ENCODE peak calls at places on chromosomes 3 and 15, in eight cellular contexts. V, Z, X, S, J, W, M and C are unnamed samples. For H3K9me3, the result is how much of the 10 kb centered on the place peaks cover.

GRCh38 chr3:42262525-42262924 is 3.5 kb downstream of the CCK start:
- DNase-seq in Z (no peak), W (no peak), S (no peak), X (peak), V (no peak), M (no peak), J (no peak), C (peak)

GRCh38 chr3:113329757-113330156 is 111.5 kb downstream of the CFAP44 start:
- DNase-seq in V (no peak), X (peak), W (peak), J (no peak), M (no peak), Z (no peak), S (no peak), C (no peak)

GRCh38 chr15:100601158-100601557 is 826 bp downstream of the LINS1 start:
- DNase-seq in S (no peak), J (no peak), X (no peak), V (no peak), Z (no peak), W (peak), M (no peak), C (no peak)

GRCh38 chr15:81294501-81294850 is 29.5 kb downstream of the STARD5 start:
- DNase-seq in S (no peak), M (no peak), V (peak), J (no peak), X (no peak), W (no peak), Z (no peak), C (no peak)

GRCh38 chr15:67188551-67189218 is 65.8 kb downstream of the AAGAB start:
- DNase-seq in V (peak), Z (no peak), J (no peak), W (peak), X (peak), M (peak), S (no peak), C (no peak)

GRCh38 chr3:46212101-46212500 is 4.0 kb upstream of the CCR1 start:
- DNase-seq in S (no peak), X (no peak), W (no peak), Z (no peak), M (no peak), J (no peak), V (no peak), C (no peak)

GRCh38 chr3:114899186-114899931 is 247.7 kb downstream of the ZBTB20 start:
- DNase-seq in Z (no peak), W (no peak), V (no peak), X (no peak), M (no peak), S (peak), J (peak), C (no peak)

GRCh38 chr15:70507772-70508351 is 255.5 kb downstream of the UACA start:
- DNase-seq in W (peak), J (no peak), M (no peak), S (no peak), X (peak), V (no peak), Z (no peak), C (no peak)

GRCh38 chr3:139434764-139435291 is 41.5 kb downstream of the RBP2 start:
- DNase-seq in M (no peak), Z (no peak), X (peak), S (no peak), V (no peak), W (peak), J (no peak), C (peak)

GRCh38 chr3:159762238-159762637 is 226.4 kb upstream of the IL12A start:
- DNase-seq in X (no peak), M (no peak), J (no peak), V (no peak), Z (no peak), W (no peak), S (no peak), C (no peak)

GRCh38 chr15:44286814-44287555 is 1.5 kb upstream of the GOLM2 start:
- DNase-seq in W (peak), Z (no peak), M (no peak), S (no peak), V (no peak), X (no peak), J (no peak), C (no peak)

GRCh38 chr15:89129123-89129815 is 41.0 kb downstream of the ABHD2 start:
- DNase-seq in J (no peak), V (peak), X (peak), S (peak), W (peak), Z (peak), M (no peak), C (peak)

GRCh38 chr3:193040836-193041672 is 123.4 kb upstream of the MB21D2 start:
- DNase-seq in X (peak), V (no peak), Z (no peak), J (no peak), W (peak), M (no peak), S (no peak), C (no peak)

GRCh38 chr3:16286672-16287604 is 21.9 kb downstream of the OXNAD1 start:
- DNase-seq in J (no peak), S (no peak), M (no peak), X (no peak), W (peak), Z (no peak), V (no peak), C (no peak)

GRCh38 chr3:186929676-186930075 is 650 bp upstream of the ST6GAL1 start:
- DNase-seq in M (no peak), V (no peak), W (no peak), S (no peak), X (no peak), J (no peak), Z (no peak), C (no peak)

GRCh38 chr3:122956685-122957455 is 70.7 kb downstream of the SEMA5B start:
- DNase-seq in J (no peak), S (no peak), M (no peak), Z (no peak), W (no peak), V (peak), X (no peak), C (no peak)

GRCh38 chr3:155217591-155217990 is 75.9 kb downstream of the STRIT1 start:
- DNase-seq in S (no peak), J (no peak), V (no peak), W (peak), X (peak), M (no peak), Z (no peak), C (no peak)

GRCh38 chr3:182508896-182509295 is 284.4 kb upstream of the ATP11B start:
- DNase-seq in J (no peak), V (no peak), Z (no peak), S (no peak), X (no peak), M (no peak), W (no peak), C (no peak)

GRCh38 chr3:21326704-21327103 is 424.3 kb downstream of the ZNF385D start:
- DNase-seq in J (no peak), S (no peak), W (peak), M (no peak), X (peak), Z (no peak), V (no peak), C (no peak)

GRCh38 chr3:30510596-30510995 is 95.8 kb upstream of the TGFBR2 start:
- DNase-seq in J (no peak), S (no peak), M (no peak), W (no peak), V (no peak), X (peak), Z (no peak), C (no peak)

GRCh38 chr15:31339558-31339895 is 12.9 kb downstream of the KLF13 start:
- DNase-seq in W (no peak), V (no peak), Z (no peak), M (no peak), S (no peak), J (peak), X (no peak), C (no peak)

GRCh38 chr3:195913382-195913781 is 5.0 kb upstream of the TNK2 start:
- DNase-seq in X (peak), J (no peak), W (no peak), V (peak), M (no peak), S (no peak), Z (no peak), C (peak)

GRCh38 chr3:170815930-170816329 is 54.1 kb downstream of the RPL22L1 start:
- DNase-seq in J (no peak), Z (no peak), M (no peak), X (no peak), W (no peak), V (no peak), S (no peak), C (no peak)

GRCh38 chr3:136819784-136820640 is 1.1 kb downstream of the SLC35G2 start:
- DNase-seq in X (peak), S (peak), J (no peak), M (peak), Z (peak), W (peak), V (peak), C (peak)

GRCh38 chr3:114365909-114366308 is 72.1 kb downstream of the TIGIT start:
- DNase-seq in M (no peak), Z (no peak), J (no peak), W (no peak), S (no peak), V (no peak), X (no peak), C (no peak)

GRCh38 chr3:25283596-25283995 is 144.5 kb upstream of the RARB start:
- DNase-seq in S (no peak), X (no peak), J (no peak), V (no peak), W (no peak), Z (no peak), M (no peak), C (no peak)

GRCh38 chr3:159765025-159765859 is 223.4 kb upstream of the IL12A start:
- DNase-seq in M (peak), S (peak), Z (peak), V (peak), W (peak), J (peak), X (peak), C (peak)

GRCh38 chr3:8069981-8070380 is 431.6 kb upstream of the LMCD1 start:
- DNase-seq in W (peak), X (no peak), J (no peak), V (no peak), M (no peak), S (no peak), Z (no peak), C (no peak)

GRCh38 chr3:172530101-172530561 is 6.9 kb upstream of the TNFSF10 start:
- DNase-seq in S (no peak), X (no peak), Z (no peak), W (no peak), V (no peak), M (no peak), J (no peak), C (no peak)

GRCh38 chr3:114452176-114452744 is 158.4 kb downstream of the TIGIT start:
- DNase-seq in Z (no peak), V (no peak), W (no peak), J (no peak), M (no peak), S (no peak), X (peak), C (no peak)

GRCh38 chr3:132758740-132759139 is 36.5 kb upstream of the NPHP3 start:
- DNase-seq in X (no peak), M (no peak), J (no peak), W (no peak), V (no peak), Z (no peak), S (no peak), C (no peak)

GRCh38 chr3:110210261-110210660 is 861.4 kb upstream of the NECTIN3 start:
- DNase-seq in Z (no peak), M (no peak), V (no peak), X (no peak), J (no peak), W (no peak), S (no peak), C (no peak)

GRCh38 chr3:129867506-129868124 is 25.9 kb downstream of the TMCC1 start:
- DNase-seq in M (no peak), Z (no peak), X (peak), J (no peak), W (peak), V (no peak), S (no peak), C (no peak)

GRCh38 chr3:16456784-16457415 is 56.6 kb downstream of the RFTN1 start:
- DNase-seq in M (no peak), Z (no peak), J (no peak), W (peak), X (peak), V (peak), S (no peak), C (no peak)

DNA sequence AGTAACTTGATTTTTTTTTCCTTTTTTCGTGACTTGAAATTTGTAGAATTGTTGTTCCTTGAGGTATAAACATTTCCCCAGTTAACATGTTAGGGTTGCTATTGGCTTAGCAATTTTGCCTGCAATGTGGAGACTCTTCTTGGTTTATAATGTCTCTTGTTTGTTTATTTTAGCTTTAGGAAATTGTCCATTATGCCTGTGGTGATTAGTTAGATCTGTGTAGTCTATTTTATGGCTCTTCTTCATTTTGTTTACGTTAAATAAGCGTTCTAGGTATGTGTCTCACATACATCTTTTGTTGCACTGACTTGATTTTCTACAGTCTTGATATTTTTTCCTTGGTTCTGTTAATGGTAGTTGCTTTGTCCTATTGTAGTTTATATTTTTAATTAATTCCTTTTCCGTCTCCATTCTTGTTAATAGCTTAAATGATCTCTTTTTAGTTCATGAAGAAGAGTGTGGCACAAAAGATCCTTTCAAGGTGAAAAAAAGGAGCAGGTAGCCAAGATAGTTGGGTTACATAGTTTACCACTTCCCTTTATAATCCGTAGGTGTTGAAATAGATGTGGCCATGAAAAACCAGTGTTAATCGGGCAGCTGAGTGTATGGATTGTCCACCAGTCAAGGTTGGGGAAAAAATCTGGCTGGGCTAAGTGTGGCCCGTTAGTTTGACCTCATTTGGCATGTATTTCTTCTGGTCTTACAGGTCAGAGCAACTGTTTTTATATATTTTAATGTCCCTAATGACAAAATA is 12.1 kb downstream of the IQGAP1 start:
- DNase-seq in X (no peak), W (no peak), J (no peak), S (no peak), M (no peak), Z (no peak), V (no peak), C (no peak)
- TF ChIP-seq CTCF in X (no peak), W (no peak), J (no peak), S (no peak), M (no peak), Z (no peak), V (no peak), C (no peak)

DNA sequence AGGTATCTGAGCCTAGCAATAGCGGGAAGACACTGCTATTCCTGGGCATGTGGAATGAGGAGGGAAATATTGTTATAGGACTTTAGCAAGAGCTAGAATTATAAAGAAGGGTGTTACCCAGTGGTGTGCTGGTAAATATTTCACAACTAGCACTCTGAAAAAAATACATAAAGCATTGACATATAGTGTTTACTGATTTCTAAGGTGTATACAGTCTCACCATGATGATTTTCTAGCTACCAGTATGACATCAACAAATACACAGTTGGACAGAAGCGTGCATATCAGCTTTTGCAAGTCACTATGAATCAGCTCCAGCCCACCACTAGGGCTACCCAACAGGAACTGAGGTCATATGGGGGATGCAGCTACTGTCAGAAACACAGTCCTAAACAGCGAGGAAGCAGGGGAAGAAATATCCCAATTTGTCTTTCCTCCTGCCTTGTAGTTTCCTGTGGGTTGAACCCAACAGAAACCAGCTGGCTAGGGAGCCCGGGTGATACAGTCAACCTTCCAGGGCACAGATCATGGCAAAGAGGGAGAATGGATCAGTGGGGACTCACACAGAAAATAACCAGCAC is 39.6 kb downstream of the HGD start:
- DNase-seq in M (no peak), X (peak), J (no peak), Z (no peak), S (no peak), W (peak), V (no peak), C (no peak)
- H3K4me3 ChIP-seq in M (no peak), X (no peak), J (no peak), Z (no peak), S (no peak), W (no peak), V (no peak), C (no peak)

DNA sequence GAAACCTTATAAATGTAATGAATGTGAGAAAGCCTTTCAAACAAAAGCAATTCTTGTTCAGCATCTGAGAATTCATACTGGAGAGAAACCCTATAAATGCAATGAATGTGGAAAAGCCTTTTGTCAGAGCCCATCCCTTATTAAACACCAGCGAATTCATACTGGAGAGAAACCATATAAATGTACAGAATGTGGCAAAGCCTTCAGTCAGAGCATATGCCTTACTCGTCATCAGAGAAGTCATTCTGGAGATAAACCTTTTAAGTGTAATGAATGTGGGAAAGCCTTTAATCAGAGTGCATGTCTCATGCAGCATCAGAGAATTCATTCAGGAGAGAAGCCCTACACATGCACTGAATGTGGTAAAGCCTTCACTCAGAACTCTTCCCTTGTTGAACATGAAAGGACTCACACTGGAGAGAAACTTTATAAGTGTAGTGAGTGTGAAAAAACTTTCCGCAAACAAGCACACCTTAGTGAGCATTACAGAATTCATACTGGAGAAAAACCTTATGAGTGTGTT is 5.3 kb downstream of the ZNF501 start:
- DNase-seq in J (no peak), V (no peak), W (no peak), Z (no peak), S (no peak), M (no peak), X (no peak), C (no peak)
- H3K9me3 ChIP-seq in J (half or more), V (half or more), W (under half), Z (half or more), S (under half), M (under half), X (half or more), C (half or more)

DNA sequence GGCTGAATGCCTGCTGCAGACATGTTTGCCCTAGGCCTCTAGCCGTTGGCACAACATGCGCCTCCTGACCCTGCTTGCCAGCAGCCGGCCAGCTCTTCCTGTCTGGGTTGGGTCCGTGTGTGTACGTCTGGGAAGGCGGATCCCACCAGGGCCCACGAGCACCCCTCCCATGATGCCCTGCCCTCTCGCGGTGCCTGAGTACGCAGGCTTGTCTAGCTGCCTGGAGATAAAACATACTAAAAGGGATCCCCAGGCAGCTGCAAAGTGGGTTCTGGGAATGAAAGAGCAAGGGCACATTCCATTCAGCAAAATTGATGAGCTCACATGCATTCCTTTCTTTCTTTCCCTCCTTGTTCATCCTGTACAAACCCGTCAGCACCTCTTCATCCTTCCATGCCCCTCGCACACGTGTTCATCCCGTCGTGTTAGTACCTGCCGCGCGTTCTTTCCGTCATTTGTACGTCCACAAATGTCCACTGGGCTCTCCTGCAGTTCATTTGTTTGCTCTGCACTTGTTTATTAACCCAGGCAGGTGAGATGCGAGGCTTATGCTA is 74.3 kb downstream of the FBLN2 start:
- DNase-seq in S (peak), J (peak), W (no peak), M (no peak), X (peak), Z (peak), V (no peak), C (no peak)
- TF ChIP-seq CTCF in S (no peak), J (no peak), W (no peak), M (no peak), X (no peak), Z (no peak), V (no peak), C (peak)